ENCODE peak calls at places on chromosomes 2 and 18, in five cellular contexts. G is IMR-90, J is trophoblast cell, O is neuronal stem cell, P is mesendoderm. F is an unnamed sample.

GRCh38 chr2:46849741-46850474 is 65.7 kb downstream of the MCFD2 start:
- DNase-seq in J (no peak), G (peak; percentile 97), P (no peak), O (no peak), F (no peak)

GRCh38 chr2:158760887-158761286 is 34.2 kb upstream of the DAPL1 start:
- DNase-seq in G (no peak), J (no peak), P (no peak), O (no peak), F (no peak)

GRCh38 chr2:240919786-240920782 is 13.9 kb downstream of the CROCC2 start:
- DNase-seq in J (no peak), P (no peak), O (no peak), G (no peak), F (peak; percentile 28)

GRCh38 chr2:195468771-195469170 is 188.3 kb upstream of the SLC39A10 start:
- DNase-seq in O (no peak), G (peak; percentile 17), J (no peak), P (no peak), F (no peak)

GRCh38 chr2:200615247-200615646 is 29.4 kb downstream of the AOX1 start:
- DNase-seq in P (no peak), O (no peak), J (peak; percentile 33), G (peak; percentile 78), F (no peak)

GRCh38 chr18:6557052-6557451 is 142.3 kb upstream of the L3MBTL4 start:
- DNase-seq in G (no peak), O (peak; percentile 33), P (peak; percentile 40), J (no peak), F (peak; percentile 67)

GRCh38 chr2:221527759-221528444 is 44.2 kb downstream of the EPHA4 start:
- DNase-seq in J (no peak), O (no peak), G (peak; percentile 45), P (no peak), F (no peak)

GRCh38 chr2:58521803-58522602 is 280.9 kb upstream of the FANCL start:
- DNase-seq in O (no peak), P (peak; percentile 71), G (no peak), J (no peak), F (no peak)

GRCh38 chr2:229815858-229816257 is 101.5 kb upstream of the DNER start:
- DNase-seq in G (peak; percentile 59), J (peak; percentile 6), O (no peak), P (no peak), F (no peak)

GRCh38 chr2:174836345-174836999 is 72.2 kb upstream of the CHRNA1 start:
- DNase-seq in O (no peak), J (peak; percentile 53), P (no peak), G (peak; percentile 97), F (no peak)

GRCh38 chr2:46460241-46460921 is 19.0 kb upstream of the TMEM247 start:
- DNase-seq in G (no peak), P (no peak), O (no peak), J (no peak), F (no peak)

GRCh38 chr2:106561356-106561755 is 74.2 kb downstream of the CD8B2 start:
- DNase-seq in J (no peak), P (no peak), G (no peak), O (no peak), F (no peak)

GRCh38 chr18:55422456-55423185 is 165.4 kb downstream of the TCF4 start:
- DNase-seq in J (no peak), O (no peak), G (peak; percentile 53), P (no peak), F (no peak)
- H3K4me1 ChIP-seq in J (peaks cover 3% of the 10 kb centered on the region), O (peaks cover 16% of the 10 kb centered on the region), G (peaks cover 12% of the 10 kb centered on the region), P (peaks cover 15% of the 10 kb centered on the region), F (peaks cover 17% of the 10 kb centered on the region)

GRCh38 chr2:8255448-8255800 is 426.4 kb upstream of the ID2 start:
- DNase-seq in J (no peak), P (peak; percentile 89), G (peak; percentile 13), O (no peak), F (peak; percentile 56)
- H3K4ac ChIP-seq in J (no peak overlapping the region), P (peak overlapping the region; percentile 100), G (no peak overlapping the region), O (no peak overlapping the region), F (no peak overlapping the region)

DNA sequence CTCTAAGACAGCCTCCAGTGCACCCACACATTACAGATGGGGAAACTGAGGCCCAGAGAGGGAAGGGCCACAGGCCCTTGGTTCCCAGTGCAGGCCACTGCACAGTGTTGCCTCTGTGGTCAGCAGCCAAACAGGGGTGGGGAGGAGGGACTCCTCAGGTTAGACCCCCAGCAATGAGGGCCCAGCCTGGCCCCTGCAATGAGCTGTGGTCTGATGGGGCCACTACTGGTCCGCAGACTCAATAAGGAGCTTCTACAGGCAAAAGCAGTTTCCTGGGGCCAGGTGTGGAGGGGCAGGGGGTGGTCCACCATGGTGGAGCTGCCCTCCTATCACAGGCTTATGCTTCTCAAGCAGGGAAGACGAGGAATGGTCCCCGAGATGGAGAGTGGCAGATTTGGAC is 87.6 kb downstream of the HS1BP3 start:
- DNase-seq in P (no peak), O (no peak), G (no peak), J (no peak), F (no peak)
- H3K4me1 ChIP-seq in P (peaks cover 10% of the 10 kb centered on the region), O (peaks cover 37% of the 10 kb centered on the region), G (peaks cover 22% of the 10 kb centered on the region), J (peaks cover 50% of the 10 kb centered on the region), F (peaks cover 6% of the 10 kb centered on the region)

DNA sequence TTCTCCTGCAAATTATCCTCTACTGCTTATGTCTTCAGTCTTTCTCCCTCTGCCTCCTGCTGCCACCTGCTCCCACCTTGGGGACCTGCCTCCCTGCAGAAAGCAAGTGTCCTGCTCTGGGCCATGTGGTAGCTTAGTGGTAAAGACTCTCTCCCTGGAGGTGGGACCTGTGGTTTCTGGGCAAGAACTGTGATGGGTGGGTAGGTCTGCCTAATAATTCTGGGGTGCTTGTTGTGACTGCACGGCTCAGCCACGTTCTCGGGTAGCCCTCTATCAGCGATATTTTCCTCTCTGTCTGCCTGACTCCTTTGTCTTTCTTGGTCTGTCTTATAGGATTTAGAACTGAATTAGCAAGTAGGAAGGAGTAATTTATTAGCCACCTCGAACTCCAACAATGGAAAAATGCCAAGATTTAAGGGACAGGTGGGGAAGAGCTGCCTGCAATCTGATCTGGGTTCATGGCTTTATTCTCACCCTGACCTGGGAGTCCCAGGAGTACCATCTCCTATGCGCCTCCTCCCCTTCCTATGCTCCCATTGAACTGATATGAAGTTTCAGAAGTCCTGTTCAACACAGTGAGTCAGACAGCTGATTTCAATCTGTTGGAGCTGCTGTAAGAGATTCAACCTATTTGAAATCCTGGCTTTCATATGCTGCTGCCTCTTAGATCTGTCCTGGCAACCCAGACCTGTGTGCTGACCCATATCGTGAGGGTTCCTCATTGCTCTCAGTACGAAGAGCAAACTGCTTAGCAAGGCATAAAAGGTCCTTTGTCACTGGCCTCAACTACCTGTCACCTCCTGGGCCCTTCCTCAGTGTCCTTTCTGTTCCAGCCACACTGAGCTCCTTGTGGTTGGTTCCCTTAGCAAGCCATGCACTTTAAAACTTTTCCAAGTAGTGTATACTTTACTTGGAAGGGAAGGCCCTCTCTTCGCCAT is 16.1 kb upstream of the CD28 start:
- DNase-seq in G (peak; percentile 38), P (no peak), O (no peak), J (no peak), F (no peak)
- H3K4ac ChIP-seq in G (peak overlapping the region; percentile 11), P (no peak overlapping the region), O (no peak overlapping the region), J (no peak overlapping the region), F (no peak overlapping the region)

DNA sequence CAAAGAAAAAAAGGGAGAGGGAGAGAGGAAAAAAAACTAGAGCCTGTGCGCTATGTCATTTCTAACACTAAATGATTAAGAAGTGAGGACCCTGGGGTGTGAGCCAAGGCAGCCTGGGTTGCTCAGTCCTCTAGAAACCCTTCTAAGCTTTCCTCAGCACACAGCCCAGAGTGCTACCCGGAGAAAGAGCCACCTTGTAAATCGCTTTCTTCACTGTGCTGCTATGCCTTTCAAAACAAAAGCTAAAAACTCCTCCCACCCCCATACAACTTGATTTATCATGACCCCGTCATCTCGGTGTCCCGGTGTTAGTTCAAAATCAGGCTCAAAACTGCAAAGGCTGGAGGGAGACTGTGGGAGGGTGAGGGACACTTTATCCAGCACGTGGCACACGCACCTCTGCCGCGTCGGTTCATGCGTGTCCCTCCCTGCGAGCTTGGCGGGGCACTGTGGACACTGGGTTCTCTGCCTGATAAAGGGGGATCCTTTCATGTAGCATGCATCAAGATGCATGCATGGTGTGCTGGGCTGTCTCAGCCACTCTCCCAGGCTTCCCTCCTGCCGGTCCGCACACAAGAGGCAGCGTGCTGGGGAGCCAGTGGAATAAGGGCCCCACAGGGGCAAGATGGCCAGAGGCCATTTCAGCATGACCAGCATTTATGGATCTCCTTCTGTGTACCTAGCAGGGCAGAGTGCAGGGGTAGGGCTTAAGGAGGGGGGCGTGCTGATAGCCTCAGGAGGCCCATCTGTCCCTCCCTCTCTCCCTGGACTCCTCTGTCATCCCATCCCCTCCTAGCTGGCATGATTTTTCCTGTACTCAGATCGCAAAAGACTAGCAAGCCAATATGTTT is 170.4 kb downstream of the SMAD7 start:
- DNase-seq in P (no peak), O (no peak), J (no peak), G (peak; percentile 38), F (no peak)
- H3K4me1 ChIP-seq in P (peaks cover 15% of the 10 kb centered on the region), O (peaks cover 16% of the 10 kb centered on the region), J (peaks cover 59% of the 10 kb centered on the region), G (peaks cover 46% of the 10 kb centered on the region), F (no peaks in the 10 kb centered on the region)